ENCODE peak calls at places on chromosomes 6 and 20, in nine cellular contexts. W is stimulated activated CD4-positive, alpha-beta T cell treated with anti-CD3 and anti-CD28 coated beads, TNF-alpha, amount 100 ng/mL, for 1 hour; A is activated T-helper 9 cell treated with anti-CD3 and anti-CD28 coated beads, Interleukin-2, amount 50 U/mL, for 16 hours; C is CD8-positive, alpha-beta memory T cell; O is T-helper 9 cell; I is NCI-H82; R is spleen; L is stimulated activated naive CD4-positive, alpha-beta T cell treated with Interleukin-2 at 50 U/mL for 16 hours; G is Daoy. B is an unnamed sample.

GRCh38 chr6:131107166-131107565 is 28.1 kb upstream of the AKAP7 start:
- DNase-seq in C (no peak), L (no peak), W (no peak), R (no peak), O (no peak), A (no peak), G (peak; percentile 62), I (no peak), B (peak; percentile 76)

GRCh38 chr6:72755752-72756151 is 133.9 kb downstream of the KCNQ5 start:
- DNase-seq in L (no peak), R (no peak), A (no peak), I (no peak), O (no peak), C (no peak), G (no peak), W (no peak), B (no peak)

GRCh38 chr6:28343898-28344677 is 5.7 kb upstream of the ZKSCAN3 start:
- DNase-seq in A (no peak), I (no peak), C (no peak), G (no peak), O (no peak), R (no peak), L (no peak), W (no peak), B (peak; percentile 68)

GRCh38 chr6:71886184-71887005 is at the start of gene RIMS1:
- DNase-seq in G (peak; percentile 69), I (peak; percentile 54), R (peak; percentile 63), W (no peak), O (no peak), L (no peak), A (no peak), C (no peak), B (no peak)

GRCh38 chr20:64051532-64052325 is 2.3 kb upstream of the SOX18 start:
- DNase-seq in W (no peak), G (no peak), R (peak; percentile 87), A (no peak), O (no peak), L (no peak), I (no peak), C (no peak), B (no peak)

GRCh38 chr6:13847651-13848050 is 33.3 kb upstream of the MCUR1 start:
- DNase-seq in L (no peak), R (no peak), O (no peak), C (no peak), G (no peak), A (no peak), W (no peak), I (no peak), B (no peak)

GRCh38 chr6:34610819-34611477 is 54.8 kb upstream of the SPDEF start:
- DNase-seq in R (no peak), G (peak; percentile 78), C (no peak), O (no peak), L (no peak), I (no peak), A (no peak), W (no peak), B (peak; percentile 84)

GRCh38 chr6:118602300-118602699 is 49.1 kb downstream of the CEP85L start:
- DNase-seq in I (no peak), R (no peak), W (no peak), G (no peak), O (no peak), L (no peak), C (no peak), A (no peak), B (no peak)

GRCh38 chr20:63360850-63361497 is at the start of gene CHRNA4:
- DNase-seq in C (no peak), A (no peak), G (no peak), W (no peak), R (peak; percentile 54), I (no peak), O (no peak), L (no peak), B (no peak)

GRCh38 chr6:118509009-118509617 is 39.0 kb upstream of the PLN start:
- DNase-seq in A (no peak), I (peak; percentile 8), O (no peak), R (no peak), G (peak; percentile 32), W (no peak), C (no peak), L (no peak), B (peak; percentile 56)

GRCh38 chr6:145865595-145865994 is 51.0 kb upstream of the FBXO30 start:
- DNase-seq in L (no peak), C (no peak), A (no peak), G (no peak), R (no peak), I (no peak), O (no peak), W (no peak), B (no peak)

GRCh38 chr6:131161987-131162386 is 26.7 kb downstream of the AKAP7 start:
- DNase-seq in G (no peak), C (no peak), A (no peak), O (no peak), W (no peak), I (no peak), L (no peak), R (no peak), B (no peak)

GRCh38 chr6:135181333-135182119 is 418 bp downstream of the MYB start:
- DNase-seq in O (no peak), I (peak; percentile 74), A (no peak), W (no peak), C (peak; percentile 40), R (peak; percentile 80), L (no peak), G (peak; percentile 37), B (no peak)

GRCh38 chr6:5898563-5898962 is 108.2 kb downstream of the NRN1 start:
- DNase-seq in A (no peak), L (no peak), C (no peak), O (no peak), I (no peak), G (no peak), R (no peak), W (no peak), B (no peak)

GRCh38 chr6:89299451-89299850 is 15.6 kb downstream of the GABRR2 start:
- DNase-seq in R (no peak), W (no peak), I (peak; percentile 21), L (no peak), O (no peak), C (no peak), A (no peak), G (peak; percentile 46), B (no peak)

GRCh38 chr6:170273191-170273590 is 17.7 kb downstream of the DLL1 start:
- DNase-seq in O (no peak), L (no peak), I (no peak), C (no peak), R (no peak), W (no peak), G (no peak), A (no peak), B (no peak)

GRCh38 chr6:26225848-26226590 is 138.8 kb downstream of the HFE start:
- DNase-seq in G (no peak), C (no peak), O (no peak), L (no peak), A (no peak), W (no peak), R (no peak), I (no peak), B (no peak)

GRCh38 chr6:157143171-157143884 is 180.0 kb downstream of the TMEM242 start:
- DNase-seq in G (peak; percentile 84), C (no peak), I (peak; percentile 34), W (no peak), L (peak; percentile 12), R (no peak), A (peak; percentile 10), O (no peak), B (no peak)

GRCh38 chr6:81614292-81614691 is 138.2 kb downstream of the TENT5A start:
- DNase-seq in G (peak; percentile 67), O (no peak), C (no peak), L (no peak), W (no peak), R (no peak), I (no peak), A (no peak), B (peak; percentile 65)

GRCh38 chr6:5851261-5851757 is 155.4 kb downstream of the NRN1 start:
- DNase-seq in W (peak; percentile 59), O (peak; percentile 62), L (peak; percentile 59), C (peak; percentile 76), I (no peak), G (peak; percentile 68), R (peak; percentile 88), A (peak; percentile 57), B (no peak)

GRCh38 chr20:24451428-24451827 is 18.0 kb upstream of the SYNDIG1 start:
- DNase-seq in I (no peak), R (no peak), C (no peak), A (no peak), G (no peak), L (no peak), W (no peak), O (no peak), B (no peak)

GRCh38 chr20:37914672-37915433 is 11.9 kb downstream of the VSTM2L start:
- DNase-seq in R (no peak), G (no peak), L (no peak), W (no peak), A (no peak), C (peak; percentile 26), O (no peak), I (peak; percentile 34), B (no peak)

GRCh38 chr6:170423814-170424633 is 117.5 kb downstream of the FAM120B start:
- DNase-seq in O (no peak), L (no peak), I (no peak), A (no peak), G (peak; percentile 56), R (no peak), W (no peak), C (no peak), B (no peak)

GRCh38 chr6:39076086-39076992 is 27.8 kb downstream of the GLP1R start:
- DNase-seq in W (no peak), R (no peak), C (no peak), L (no peak), G (no peak), A (no peak), I (peak; percentile 17), O (no peak), B (no peak)

GRCh38 chr20:47576516-47577033 is 74.9 kb downstream of the NCOA3 start:
- DNase-seq in O (no peak), A (no peak), I (peak; percentile 34), G (peak; percentile 80), C (no peak), R (no peak), W (no peak), L (no peak), B (peak; percentile 89)

GRCh38 chr6:3324262-3324942 is 65.7 kb downstream of the PSMG4 start:
- DNase-seq in W (no peak), R (no peak), L (peak; percentile 8), O (no peak), A (no peak), I (no peak), C (no peak), G (peak; percentile 96), B (peak; percentile 86)

GRCh38 chr6:14727494-14728395 is 518.1 kb upstream of the JARID2 start:
- DNase-seq in O (no peak), R (no peak), I (no peak), C (no peak), L (no peak), G (no peak), A (no peak), W (no peak), B (peak; percentile 70)

GRCh38 chr6:54897462-54898189 is 51.1 kb downstream of the FAM83B start:
- DNase-seq in W (no peak), R (no peak), A (no peak), I (no peak), G (no peak), L (no peak), C (no peak), O (no peak), B (no peak)

GRCh38 chr20:44810391-44811149 is at the start of gene RIMS4:
- DNase-seq in O (no peak), W (no peak), A (no peak), L (no peak), C (no peak), I (peak; percentile 72), G (peak; percentile 22), R (no peak), B (no peak)

GRCh38 chr20:50120935-50121693 is 8.2 kb upstream of the UBE2V1 start:
- DNase-seq in W (peak; percentile 29), R (peak; percentile 87), O (peak; percentile 49), G (peak; percentile 72), L (peak; percentile 46), A (peak; percentile 38), C (peak; percentile 61), I (peak; percentile 81), B (peak; percentile 62)

GRCh38 chr6:148317739-148318138 is 24.9 kb upstream of the SASH1 start:
- DNase-seq in A (no peak), O (no peak), I (no peak), R (no peak), C (no peak), G (no peak), W (no peak), L (no peak), B (no peak)